ENCODE peak calls at places on chromosome 9, in ten cellular contexts. G is GM10248, U is choroid plexus epithelial cell, Y is left lung, V is HL-60, F is fibroblast of lung, T is breast epithelium, L is psoas muscle, E is AG10803, D is cardiac muscle cell. S is an unnamed sample.

GRCh38 chr9:73847536-73847935 is 649.6 kb upstream of the RORB start:
- DNase-seq in G (no peak), U (peak; percentile 30), Y (no peak), V (no peak), F (no peak), T (no peak), L (no peak), E (no peak), D (no peak), S (no peak)

GRCh38 chr9:114501786-114502682 is 3.2 kb downstream of the WHRN start:
- DNase-seq in G (no peak), U (peak; percentile 64), Y (no peak), V (no peak), F (peak; percentile 75), T (no peak), L (no peak), E (peak; percentile 18), D (no peak), S (no peak)

GRCh38 chr9:36100532-36100931 is 36.0 kb upstream of the GLIPR2 start:
- DNase-seq in G (no peak), U (no peak), Y (no peak), V (no peak), F (peak; percentile 83), T (no peak), L (no peak), E (peak; percentile 80), D (peak; percentile 57), S (no peak)

GRCh38 chr9:107635137-107635802 is 145.7 kb upstream of the KLF4 start:
- DNase-seq in G (no peak), U (no peak), Y (no peak), V (no peak), F (peak; percentile 40), T (no peak), L (no peak), E (no peak), D (peak; percentile 40), S (no peak)

GRCh38 chr9:12922209-12922914 is 147.5 kb downstream of the LURAP1L start:
- DNase-seq in G (no peak), U (peak; percentile 55), Y (no peak), V (no peak), F (no peak), T (no peak), L (no peak), E (peak; percentile 54), D (peak; percentile 20), S (no peak)

GRCh38 chr9:124415852-124416484 is 726 bp upstream of the PSMB7 start:
- DNase-seq in G (no peak), U (no peak), Y (no peak), V (no peak), F (no peak), T (no peak), L (no peak), E (no peak), D (no peak), S (no peak)

GRCh38 chr9:107172979-107173347 is 110.1 kb upstream of the RAD23B start:
- DNase-seq in G (no peak), U (no peak), Y (no peak), V (no peak), F (no peak), T (no peak), L (no peak), E (no peak), D (no peak), S (no peak)

GRCh38 chr9:123064662-123065061 is 31.2 kb downstream of the GPR21 start:
- DNase-seq in G (no peak), U (no peak), Y (no peak), V (no peak), F (no peak), T (no peak), L (no peak), E (no peak), D (no peak), S (no peak)

GRCh38 chr9:95880011-95880690 is 4.7 kb downstream of the ERCC6L2 start:
- DNase-seq in G (no peak), U (peak; percentile 84), Y (no peak), V (no peak), F (peak; percentile 67), T (no peak), L (no peak), E (peak; percentile 37), D (peak; percentile 59), S (no peak)

GRCh38 chr9:1051286-1052118 is 1.3 kb downstream of the DMRT2 start:
- DNase-seq in G (no peak), U (no peak), Y (peak; percentile 86), V (peak; percentile 20), F (peak; percentile 1), T (no peak), L (peak; percentile 83), E (peak; percentile 16), D (no peak), S (peak; percentile 76)

GRCh38 chr9:1707291-1707690 is 307.9 kb upstream of the SMARCA2 start:
- DNase-seq in G (no peak), U (no peak), Y (no peak), V (no peak), F (no peak), T (no peak), L (no peak), E (no peak), D (no peak), S (no peak)

GRCh38 chr9:136907011-136907914 is 20.9 kb downstream of the TRAF2 start:
- DNase-seq in G (no peak), U (no peak), Y (no peak), V (no peak), F (no peak), T (no peak), L (no peak), E (no peak), D (no peak), S (no peak)

GRCh38 chr9:136910197-136910900 is 24.0 kb downstream of the TRAF2 start:
- DNase-seq in G (no peak), U (no peak), Y (no peak), V (no peak), F (no peak), T (no peak), L (no peak), E (no peak), D (no peak), S (no peak)

GRCh38 chr9:136913701-136914438 is 27.6 kb downstream of the TRAF2 start:
- DNase-seq in G (no peak), U (no peak), Y (no peak), V (no peak), F (no peak), T (no peak), L (no peak), E (no peak), D (no peak), S (no peak)

GRCh38 chr9:136906251-136906650 is 19.9 kb downstream of the TRAF2 start:
- DNase-seq in G (no peak), U (peak; percentile 17), Y (no peak), V (no peak), F (no peak), T (no peak), L (no peak), E (no peak), D (no peak), S (no peak)

DNA sequence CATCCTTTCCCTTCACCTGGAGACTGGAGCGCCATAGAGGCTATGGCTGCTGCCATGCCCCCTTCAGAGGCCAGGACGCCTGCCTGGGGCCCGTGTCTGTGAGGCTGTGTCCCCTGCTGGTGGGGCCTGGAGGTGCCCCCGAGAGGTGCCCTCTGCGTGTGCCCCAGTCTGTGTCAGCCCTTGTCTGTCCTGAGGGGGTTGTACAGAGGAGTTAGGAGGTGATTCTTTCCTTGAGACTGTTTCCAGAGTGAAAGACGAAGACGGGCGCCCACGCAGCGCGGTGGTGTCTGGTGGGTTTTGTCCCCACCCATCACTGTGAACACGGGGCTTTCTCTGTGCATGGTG is 24.6 kb downstream of the TRAF2 start:
- DNase-seq in G (no peak), U (no peak), Y (no peak), V (no peak), F (no peak), T (no peak), L (no peak), E (no peak), D (no peak), S (no peak)
- TF ChIP-seq CTCF in G (no peak), U (no peak), Y (no peak), V (no peak), F (no peak), T (no peak), L (no peak), E (no peak), D (no peak), S (no peak)

DNA sequence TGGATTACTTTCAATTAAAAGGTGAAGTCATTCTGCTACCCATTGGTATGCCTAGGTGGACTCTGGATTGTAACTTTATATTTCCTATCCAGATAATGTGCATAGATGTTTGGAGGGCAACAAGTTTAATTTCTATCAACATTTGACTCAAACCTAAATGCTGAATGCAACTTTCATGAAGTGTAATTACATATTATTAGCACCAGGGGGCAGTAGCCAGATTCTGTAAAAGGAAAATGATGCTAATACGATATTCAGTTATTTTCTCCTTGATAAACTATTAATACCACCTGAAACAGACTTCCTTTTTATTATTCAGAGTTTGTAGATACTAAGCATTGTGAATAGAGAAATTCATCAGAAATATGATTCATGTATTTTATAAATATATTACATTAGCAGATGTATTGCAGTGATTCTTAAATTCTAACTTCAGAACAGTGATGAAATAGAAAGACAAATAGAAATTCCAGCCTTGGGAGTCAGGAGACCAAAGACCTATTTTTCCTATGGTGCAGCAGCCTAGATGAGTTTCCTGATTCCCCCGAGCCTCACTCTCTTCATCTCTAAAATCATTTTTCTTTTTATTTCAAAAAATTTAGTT is 148.1 kb downstream of the CAAP1 start:
- DNase-seq in G (peak; percentile 8), U (peak; percentile 63), Y (no peak), V (no peak), F (peak; percentile 15), T (no peak), L (no peak), E (peak; percentile 35), D (peak; percentile 54), S (no peak)
- TF ChIP-seq CTCF in G (peak; percentile 63), U (peak; percentile 63), Y (peak; percentile 72), V (no peak), F (no peak), T (peak; percentile 65), L (peak; percentile 78), E (peak; percentile 77), D (peak; percentile 66), S (peak; percentile 81)

GRCh38 chr9:20865357-20865756 is 166.1 kb downstream of the HACD4 start:
- DNase-seq in G (no peak), U (no peak), Y (no peak), V (peak; percentile 28), F (peak; percentile 8), T (no peak), L (no peak), E (no peak), D (no peak), S (no peak)

DNA sequence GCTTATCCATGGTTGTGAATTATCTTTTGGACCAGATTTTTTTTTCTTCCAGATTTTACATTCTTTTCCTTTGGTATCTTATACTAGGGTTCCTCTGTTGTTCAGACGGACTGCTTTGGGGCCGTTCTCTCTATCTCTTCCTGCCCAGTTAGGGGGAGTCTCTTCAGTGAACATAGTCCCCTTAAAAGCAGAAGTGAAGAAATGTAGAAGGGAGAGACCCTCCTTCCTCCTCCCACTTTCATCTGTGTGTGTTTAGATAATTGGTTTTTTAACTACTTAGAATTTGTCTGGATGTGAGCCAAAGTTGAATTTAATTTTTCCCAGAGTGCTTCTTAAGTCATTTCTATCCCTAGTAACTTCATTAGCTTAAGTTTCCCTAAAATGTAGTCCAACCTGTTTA is 167.5 kb downstream of the HACD4 start:
- DNase-seq in G (no peak), U (no peak), Y (no peak), V (no peak), F (no peak), T (no peak), L (no peak), E (no peak), D (no peak), S (no peak)
- TF ChIP-seq CTCF in G (no peak), U (no peak), Y (no peak), V (no peak), F (no peak), T (no peak), L (no peak), E (no peak), D (no peak), S (no peak)

GRCh38 chr9:138043411-138044345 is 166.1 kb downstream of the CACNA1B start:
- DNase-seq in G (no peak), U (no peak), Y (no peak), V (no peak), F (no peak), T (peak; percentile 11), L (peak; percentile 33), E (no peak), D (no peak), S (no peak)
- TF ChIP-seq CTCF in G (no peak), U (no peak), Y (no peak), V (no peak), F (no peak), T (no peak), L (no peak), E (no peak), D (no peak), S (no peak)